ENCODE peak calls at places on chromosomes 6 and 20, in eight cellular contexts. P is cardiac fibroblast; T is psoas muscle; O is HCEC 1CT; H is effector CD4-positive, alpha-beta T cell; N is amniotic stem cell; S is lower leg skin; J is HTR-8/SVneo. E is an unnamed sample.

GRCh38 chr6:116971959-116972358 is 94.9 kb downstream of the RFX6 start:
- DNase-seq in P (peak), T (no peak), O (peak), H (no peak), N (no peak), S (no peak), J (peak), E (no peak)

GRCh38 chr20:17608701-17609497 is 39.0 kb downstream of the DSTN start:
- DNase-seq in P (no peak), T (no peak), O (no peak), H (no peak), N (no peak), S (no peak), J (no peak), E (no peak)

GRCh38 chr6:64280569-64280968 is 645.0 kb downstream of the PHF3 start:
- DNase-seq in P (peak), T (no peak), O (peak), H (no peak), N (no peak), S (no peak), J (no peak), E (no peak)

GRCh38 chr20:19073584-19074198 is 138.8 kb upstream of the SLC24A3 start:
- DNase-seq in P (peak), T (no peak), O (no peak), H (no peak), N (no peak), S (no peak), J (no peak), E (no peak)

GRCh38 chr6:118152524-118152923 is 245.5 kb downstream of the SLC35F1 start:
- DNase-seq in P (no peak), T (no peak), O (no peak), H (no peak), N (no peak), S (no peak), J (no peak), E (no peak)

GRCh38 chr6:167763056-167763944 is 63.4 kb upstream of the AFDN start:
- DNase-seq in P (no peak), T (no peak), O (no peak), H (no peak), N (no peak), S (no peak), J (no peak), E (no peak)

GRCh38 chr6:133504761-133505160 is 263.6 kb downstream of the EYA4 start:
- DNase-seq in P (peak), T (no peak), O (no peak), H (no peak), N (no peak), S (no peak), J (no peak), E (no peak)

GRCh38 chr20:45745015-45745414 is 22.9 kb downstream of the SPINT4 start:
- DNase-seq in P (no peak), T (no peak), O (no peak), H (no peak), N (no peak), S (no peak), J (no peak), E (no peak)

GRCh38 chr20:63129376-63129965 is 86.5 kb downstream of the YTHDF1 start:
- DNase-seq in P (no peak), T (no peak), O (no peak), H (no peak), N (no peak), S (no peak), J (no peak), E (no peak)

GRCh38 chr6:107554326-107554725 is 64.4 kb downstream of the SOBP start:
- DNase-seq in P (no peak), T (no peak), O (no peak), H (no peak), N (no peak), S (no peak), J (no peak), E (no peak)